ENCODE peak calls at places on chromosomes 1 and 21, in six cellular contexts. T is SK-N-SH, N is GM12891, Z is K562, B is HepG2, K is H1. V is an unnamed sample.

GRCh38 chr1:152185544-152186391 is 26.7 kb upstream of the RPTN start:
- DNase-seq in T (peak), N (peak), Z (peak), B (peak), K (peak), V (no peak)

GRCh38 chr1:41072051-41072450 is 50.5 kb upstream of the SLFNL1 start:
- DNase-seq in T (no peak), N (no peak), Z (no peak), B (no peak), K (no peak), V (no peak)

GRCh38 chr1:220825819-220826551 is 39.3 kb downstream of the MTARC1 start:
- DNase-seq in T (no peak), N (no peak), Z (no peak), B (no peak), K (no peak), V (no peak)

GRCh38 chr1:43241352-43241953 is 28.3 kb upstream of the TMEM125 start:
- DNase-seq in T (no peak), N (no peak), Z (no peak), B (peak), K (no peak), V (no peak)

GRCh38 chr1:172266528-172267174 is 153.8 kb upstream of the C1orf105 start:
- DNase-seq in T (no peak), N (no peak), Z (no peak), B (no peak), K (no peak), V (no peak)

GRCh38 chr1:171219751-171220385 is 28.4 kb upstream of the FMO1 start:
- DNase-seq in T (no peak), N (no peak), Z (no peak), B (no peak), K (no peak), V (no peak)

GRCh38 chr21:38156200-38156599 is 100.6 kb upstream of the KCNJ15 start:
- DNase-seq in T (no peak), N (no peak), Z (no peak), B (no peak), K (no peak), V (no peak)

GRCh38 chr1:67785847-67786753 is 47.2 kb downstream of the GNG12 start:
- DNase-seq in T (no peak), N (no peak), Z (no peak), B (no peak), K (no peak), V (no peak)

GRCh38 chr1:90220496-90220895 is 225.6 kb downstream of the ZNF326 start:
- DNase-seq in T (no peak), N (no peak), Z (no peak), B (no peak), K (no peak), V (no peak)

GRCh38 chr1:181127898-181128453 is 39.5 kb downstream of the IER5 start:
- DNase-seq in T (no peak), N (no peak), Z (no peak), B (no peak), K (no peak), V (no peak)

GRCh38 chr1:181101581-181102226 is 13.2 kb downstream of the IER5 start:
- DNase-seq in T (no peak), N (no peak), Z (no peak), B (no peak), K (no peak), V (no peak)

GRCh38 chr1:201397675-201398074 is 1.4 kb downstream of the LAD1 start:
- DNase-seq in T (no peak), N (no peak), Z (no peak), B (peak), K (no peak), V (no peak)

GRCh38 chr1:2582401-2582800 is 4.2 kb upstream of the PRXL2B start:
- DNase-seq in T (no peak), N (no peak), Z (no peak), B (no peak), K (no peak), V (no peak)

GRCh38 chr1:9942399-9942938 is 722 bp downstream of the LZIC start:
- DNase-seq in T (peak), N (no peak), Z (peak), B (peak), K (no peak), V (peak)

GRCh38 chr1:36323636-36324321 is at the start of gene EVA1B:
- DNase-seq in T (peak), N (peak), Z (peak), B (peak), K (peak), V (peak)

GRCh38 chr21:42406846-42407245 is 3.1 kb downstream of the UBASH3A start:
- DNase-seq in T (no peak), N (no peak), Z (no peak), B (no peak), K (no peak), V (no peak)

GRCh38 chr1:167936068-167936929 is at the start of gene DCAF6:
- DNase-seq in T (peak), N (peak), Z (peak), B (peak), K (peak), V (peak)

GRCh38 chr1:17636612-17637011 is 97.1 kb downstream of the ARHGEF10L start:
- DNase-seq in T (no peak), N (no peak), Z (no peak), B (no peak), K (no peak), V (no peak)

GRCh38 chr1:104056786-104057185 is 307.1 kb downstream of the AMY1C start:
- DNase-seq in T (no peak), N (no peak), Z (no peak), B (no peak), K (no peak), V (no peak)

GRCh38 chr1:84467298-84467697 is 11.8 kb upstream of the RPF1 start:
- DNase-seq in T (no peak), N (no peak), Z (no peak), B (no peak), K (no peak), V (no peak)

GRCh38 chr1:47986741-47987140 is 10.4 kb downstream of the TRABD2B start:
- DNase-seq in T (peak), N (no peak), Z (no peak), B (no peak), K (no peak), V (no peak)

GRCh38 chr21:42781981-42782722 is 97.2 kb downstream of the WDR4 start:
- DNase-seq in T (peak), N (no peak), Z (no peak), B (no peak), K (no peak), V (no peak)

GRCh38 chr1:8862528-8862927 is 16.0 kb downstream of the ENO1 start:
- DNase-seq in T (peak), N (no peak), Z (peak), B (no peak), K (peak), V (no peak)

GRCh38 chr1:67853704-67854103 is 20.4 kb upstream of the GNG12 start:
- DNase-seq in T (peak), N (no peak), Z (peak), B (peak), K (peak), V (no peak)

GRCh38 chr1:154765970-154766369 is 104.1 kb downstream of the KCNN3 start:
- DNase-seq in T (peak), N (no peak), Z (no peak), B (peak), K (no peak), V (no peak)

GRCh38 chr1:198253668-198254067 is 96.9 kb downstream of the NEK7 start:
- DNase-seq in T (no peak), N (no peak), Z (no peak), B (no peak), K (no peak), V (peak)

GRCh38 chr1:153506831-153507413 is 28.9 kb downstream of the S100A6 start:
- DNase-seq in T (no peak), N (no peak), Z (no peak), B (peak), K (no peak), V (no peak)
- TF ChIP-seq POLR2AphosphoS5 in T (peak), N (no peak), Z (no peak), B (no peak), K (no peak), V (no peak)

GRCh38 chr1:12125422-12126355 is 41.1 kb upstream of the TNFRSF1B start:
- DNase-seq in T (no peak), N (no peak), Z (no peak), B (no peak), K (no peak), V (no peak)

GRCh38 chr1:12128120-12128519 is 38.7 kb upstream of the TNFRSF1B start:
- DNase-seq in T (no peak), N (no peak), Z (no peak), B (no peak), K (no peak), V (no peak)

GRCh38 chr1:12129624-12130023 is 37.2 kb upstream of the TNFRSF1B start:
- DNase-seq in T (no peak), N (no peak), Z (no peak), B (no peak), K (no peak), V (no peak)

GRCh38 chr1:12126781-12127180 is 40.0 kb upstream of the TNFRSF1B start:
- DNase-seq in T (no peak), N (no peak), Z (no peak), B (no peak), K (no peak), V (no peak)

DNA sequence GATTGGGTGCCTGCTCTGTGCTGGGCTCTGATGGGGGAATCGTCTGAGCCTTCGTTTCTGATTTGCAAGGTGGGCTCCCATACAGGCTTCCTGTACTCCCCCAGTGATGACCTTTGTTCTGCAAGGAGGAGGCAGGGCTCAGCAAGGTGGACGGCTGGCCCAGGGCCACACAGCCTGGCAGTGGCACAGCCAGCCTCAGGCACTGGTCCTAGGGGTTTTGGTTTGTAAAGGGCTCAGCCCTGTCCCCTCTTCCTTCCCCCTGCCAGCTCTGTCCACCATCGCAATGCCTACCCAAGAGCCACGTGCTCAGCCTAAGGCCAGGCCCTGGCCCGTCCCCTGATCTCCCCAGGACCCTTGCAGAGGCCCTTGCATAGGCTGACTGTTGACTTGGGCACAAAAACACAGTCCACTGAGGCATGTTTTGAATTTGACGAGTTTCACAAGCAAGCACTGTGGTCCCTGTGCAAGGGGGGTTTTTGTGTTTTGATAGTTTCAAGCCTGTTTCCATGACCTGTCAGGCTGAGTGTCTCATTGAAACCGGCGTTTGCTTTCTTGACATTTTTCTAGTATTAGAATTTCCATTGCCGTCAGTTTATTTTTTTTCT is 39.5 kb upstream of the TNFRSF1B start:
- DNase-seq in T (no peak), N (no peak), Z (no peak), B (no peak), K (no peak), V (no peak)
- TF ChIP-seq TAF1 in T (no peak), N (no peak), Z (no peak), B (no peak), K (no peak), V (no peak)

GRCh38 chr1:230985711-230986110 is 6.8 kb downstream of the ARV1 start:
- DNase-seq in T (no peak), N (no peak), Z (no peak), B (no peak), K (no peak), V (no peak)
- TF ChIP-seq POLR2AphosphoS5 in T (no peak), N (no peak), Z (no peak), B (no peak), K (no peak), V (no peak)

DNA sequence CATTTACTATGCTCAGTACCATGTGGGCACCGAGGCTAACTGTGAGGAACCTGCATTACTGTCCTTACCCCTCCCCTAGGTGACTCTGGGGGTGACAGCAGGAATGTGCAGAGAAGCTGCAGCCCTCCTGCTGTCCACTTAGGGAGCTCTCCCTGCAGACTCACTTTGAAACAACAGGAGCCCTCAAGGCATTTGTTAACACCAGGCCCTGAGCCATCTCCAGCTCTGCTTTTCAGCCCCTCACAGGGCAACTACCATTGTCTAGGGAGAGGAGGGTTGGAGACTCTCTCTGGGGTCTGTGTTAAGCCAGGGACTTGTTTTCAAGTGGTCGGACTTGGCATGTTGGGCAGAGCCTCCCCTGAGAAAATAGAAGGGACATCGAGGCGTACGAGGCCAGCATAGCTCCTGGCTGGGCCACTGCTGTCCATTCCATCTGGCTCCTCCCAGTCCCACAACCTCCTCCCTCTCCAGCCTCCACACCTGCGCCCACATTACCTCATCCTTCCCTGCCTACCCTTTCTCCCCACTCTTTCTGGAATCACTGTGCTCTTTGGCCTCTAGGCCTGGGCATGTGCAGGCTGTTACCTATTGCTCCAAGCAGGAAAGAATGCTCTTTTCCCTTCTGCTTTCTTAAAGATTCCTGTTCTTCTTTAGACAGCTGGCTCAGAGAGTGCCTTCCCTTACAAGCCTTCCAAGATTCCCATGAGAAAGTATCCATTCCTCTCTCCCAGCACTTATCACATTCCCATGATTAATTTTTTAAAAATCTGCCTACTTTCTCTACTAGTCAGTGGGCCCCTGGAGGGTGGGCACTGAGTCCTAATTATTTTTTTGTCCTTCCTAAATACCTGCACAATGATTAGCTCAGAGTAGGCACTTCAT is 102.7 kb upstream of the GCLM start:
- DNase-seq in T (no peak), N (no peak), Z (no peak), B (peak), K (no peak), V (no peak)
- TF ChIP-seq TAF1 in T (no peak), N (no peak), Z (no peak), B (no peak), K (no peak), V (no peak)

DNA sequence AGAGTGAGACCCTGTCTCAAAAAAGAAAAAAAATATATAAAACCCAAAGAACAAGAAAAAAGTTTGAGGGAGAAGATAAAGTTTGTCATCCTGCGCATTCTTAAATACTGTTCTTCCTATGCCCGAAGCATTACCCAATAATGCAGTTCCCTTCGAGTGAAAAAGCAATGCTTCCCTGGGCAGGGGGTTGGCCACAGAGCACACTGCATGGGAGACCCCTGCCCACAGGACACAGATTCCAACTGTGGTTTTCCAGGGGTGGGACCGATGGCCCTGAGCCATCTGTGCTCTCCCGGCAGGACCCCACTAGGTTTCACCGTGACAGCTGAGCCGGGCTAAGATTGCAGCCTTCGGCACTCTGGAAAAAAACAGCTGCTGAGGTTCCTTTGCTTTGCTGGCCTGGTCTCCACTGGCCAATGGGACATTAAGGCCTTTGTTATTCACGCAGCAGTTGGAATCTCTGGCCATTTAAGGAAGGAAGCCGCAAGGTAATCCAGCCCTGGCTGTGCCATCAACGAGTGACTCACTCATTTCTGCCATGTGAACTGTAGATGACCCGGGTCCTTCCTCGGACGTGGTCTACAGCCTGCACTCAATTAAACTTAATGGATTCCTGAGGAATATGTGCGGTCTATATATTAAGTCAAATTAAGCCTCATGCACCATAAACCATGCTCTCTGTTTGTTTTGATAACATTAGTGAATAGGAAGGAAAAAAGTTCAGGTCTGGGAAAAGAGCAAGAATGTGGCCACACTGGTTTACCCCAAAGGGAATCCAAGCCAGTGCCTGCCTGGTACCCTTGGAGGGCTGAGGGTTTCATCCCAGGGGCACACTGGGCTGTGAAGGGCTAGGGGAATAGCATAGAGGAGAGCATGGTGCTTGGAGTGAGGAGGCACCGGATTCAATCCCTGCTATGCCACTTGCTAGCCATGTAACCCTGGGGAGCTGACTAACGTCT is 163.2 kb downstream of the ZBTB18 start:
- DNase-seq in T (peak), N (no peak), Z (no peak), B (peak), K (no peak), V (no peak)
- TF ChIP-seq POLR2AphosphoS5 in T (peak), N (no peak), Z (no peak), B (no peak), K (no peak), V (no peak)

GRCh38 chr1:45297604-45298356 is 28.9 kb upstream of the HPDL start:
- DNase-seq in T (no peak), N (no peak), Z (no peak), B (peak), K (no peak), V (no peak)
- TF ChIP-seq TAF1 in T (no peak), N (no peak), Z (no peak), B (peak), K (no peak), V (no peak)

DNA sequence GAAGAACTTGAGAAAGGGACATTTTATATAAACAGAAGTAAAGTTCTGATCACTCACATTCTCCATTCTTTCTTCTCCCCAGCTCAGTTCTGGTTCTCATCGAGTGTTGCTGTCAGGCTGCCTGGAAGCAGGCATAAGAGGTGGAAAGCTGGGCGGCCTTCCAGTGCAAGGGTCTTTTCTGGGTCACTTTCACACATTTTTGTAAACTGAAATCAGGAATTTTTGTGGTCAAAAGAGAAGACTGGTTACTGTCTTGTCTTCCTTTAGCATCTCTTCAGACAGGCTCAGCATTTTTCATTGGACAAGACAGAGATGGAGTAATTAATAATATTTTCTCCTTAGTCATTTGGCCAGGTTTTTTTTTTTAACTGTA is 93.7 kb downstream of the CTH start:
- DNase-seq in T (peak), N (no peak), Z (no peak), B (no peak), K (no peak), V (no peak)
- TF ChIP-seq POLR2AphosphoS5 in T (peak), N (no peak), Z (no peak), B (no peak), K (no peak), V (no peak)

DNA sequence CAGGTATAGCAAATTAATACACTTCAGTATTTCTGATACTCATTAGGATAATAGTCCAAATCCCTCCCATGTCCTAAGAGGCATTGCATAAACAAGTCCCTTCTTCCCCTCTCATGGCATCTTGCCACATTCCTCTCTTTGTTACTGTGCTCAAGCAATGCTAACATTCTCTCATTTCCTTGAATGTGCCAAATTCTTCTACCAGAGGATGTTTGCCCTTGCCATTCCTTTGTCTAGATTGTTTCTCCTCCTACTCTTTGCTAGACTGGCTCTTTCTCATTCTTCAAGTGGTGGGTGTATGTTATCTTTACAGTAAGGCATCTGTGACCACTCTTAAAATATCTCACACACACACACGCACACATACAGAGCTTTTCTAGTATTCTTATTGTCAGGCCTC is 621.0 kb upstream of the CXADR start:
- DNase-seq in T (no peak), N (no peak), Z (no peak), B (no peak), K (no peak), V (no peak)
- TF ChIP-seq TAF1 in T (no peak), N (no peak), Z (no peak), B (no peak), K (no peak), V (no peak)